ENCODE peak calls at places on chromosomes 4 and X, in seven cellular contexts. Y is dermis microvascular lymphatic vessel endothelial cell; W is iris pigment epithelial cell; D is C1 segment of cervical spinal cord; R is occipital lobe; S is GM04504; I is stimulated activated CD8-positive, alpha-beta memory T cell treated with anti-CD3 and anti-CD28 coated beads, Interleukin-12 subunit alpha, Interleukin-12 subunit beta, amount 100 ng/mL, for 4 hours. B is an unnamed sample.

GRCh38 chrX:119647552-119648420 is 41.6 kb upstream of the NKRF start:
- DNase-seq in Y (no peak), W (no peak), D (no peak), R (no peak), S (no peak), I (peak; percentile 17), B (no peak)

GRCh38 chrX:8042304-8042703 is 115.1 kb upstream of the PNPLA4 start:
- DNase-seq in Y (no peak), W (no peak), D (no peak), R (no peak), S (no peak), I (no peak), B (no peak)

GRCh38 chr4:108058685-108059440 is 69.2 kb downstream of the HADH start:
- DNase-seq in Y (no peak), W (no peak), D (no peak), R (no peak), S (peak; percentile 72), I (no peak), B (no peak)

GRCh38 chrX:150680974-150681373 is 12.2 kb upstream of the MTMR1 start:
- DNase-seq in Y (peak; percentile 39), W (peak; percentile 37), D (no peak), R (no peak), S (no peak), I (no peak), B (no peak)

GRCh38 chrX:49103637-49104036 is 19.9 kb downstream of the GPKOW start:
- DNase-seq in Y (peak; percentile 4), W (no peak), D (no peak), R (no peak), S (no peak), I (no peak), B (no peak)

GRCh38 chrX:16479206-16479869 is 170.6 kb upstream of the S100G start:
- DNase-seq in Y (peak; percentile 56), W (peak; percentile 78), D (no peak), R (no peak), S (no peak), I (no peak), B (no peak)

GRCh38 chrX:136620780-136621179 is 27.2 kb upstream of the CD40LG start:
- DNase-seq in Y (no peak), W (no peak), D (no peak), R (no peak), S (no peak), I (no peak), B (no peak)

GRCh38 chrX:149370097-149370496 is 135.0 kb downstream of the IDS start:
- DNase-seq in Y (no peak), W (peak; percentile 4), D (no peak), R (no peak), S (no peak), I (no peak), B (no peak)

GRCh38 chr4:146981651-146982050 is 36.0 kb upstream of the TTC29 start:
- DNase-seq in Y (no peak), W (peak; percentile 37), D (no peak), R (no peak), S (no peak), I (no peak), B (no peak)

GRCh38 chr4:54229631-54230478 is 762 bp downstream of the PDGFRA start:
- DNase-seq in Y (no peak), W (peak; percentile 62), D (no peak), R (no peak), S (no peak), I (no peak), B (no peak)

GRCh38 chrX:96889726-96890125 is 6.0 kb downstream of the RPA4 start:
- DNase-seq in Y (peak; percentile 4), W (peak; percentile 1), D (no peak), R (no peak), S (no peak), I (no peak), B (no peak)

GRCh38 chr4:91829531-91829930 is 474.2 kb upstream of the GRID2 start:
- DNase-seq in Y (no peak), W (no peak), D (no peak), R (no peak), S (no peak), I (no peak), B (no peak)

GRCh38 chrX:30573125-30573524 is 4.4 kb downstream of the TASL start:
- DNase-seq in Y (no peak), W (no peak), D (no peak), R (no peak), S (no peak), I (no peak), B (no peak)

GRCh38 chr4:112411781-112412281 is 104.1 kb downstream of the NEUROG2 start:
- DNase-seq in Y (no peak), W (no peak), D (no peak), R (peak; percentile 2), S (no peak), I (no peak), B (no peak)

GRCh38 chr4:53050361-53050774 is 188.3 kb downstream of the RASL11B start:
- DNase-seq in Y (peak; percentile 81), W (no peak), D (no peak), R (no peak), S (no peak), I (no peak), B (no peak)

GRCh38 chrX:9917861-9918260 is 49.3 kb upstream of the CLDN34 start:
- DNase-seq in Y (no peak), W (no peak), D (no peak), R (no peak), S (no peak), I (no peak), B (no peak)

GRCh38 chrX:17082831-17083230 is 136.4 kb downstream of the REPS2 start:
- DNase-seq in Y (peak; percentile 32), W (no peak), D (no peak), R (no peak), S (no peak), I (no peak), B (peak; percentile 3)

GRCh38 chrX:43805579-43805978 is 76.7 kb downstream of the MAOB start:
- DNase-seq in Y (no peak), W (peak; percentile 13), D (no peak), R (no peak), S (no peak), I (no peak), B (no peak)